ENCODE peak calls at places on chromosomes 1 and 21, in eight cellular contexts. C is lower lobe of right lung, S is adrenal gland, Z is body of pancreas, Y is psoas muscle, F is stomach, V is GM12878, M is suprapubic skin. E is an unnamed sample.

GRCh38 chr1:59077739-59078503 is 219.0 kb upstream of the FGGY start:
- DNase-seq in C (no peak), S (no peak), Z (no peak), Y (no peak), F (no peak), V (no peak), M (no peak), E (no peak)

GRCh38 chr1:1827456-1827855 is 49.2 kb upstream of the NADK start:
- DNase-seq in C (no peak), S (no peak), Z (no peak), Y (no peak), F (no peak), V (no peak), M (no peak), E (no peak)

GRCh38 chr1:12549460-12550349 is 68.3 kb downstream of the DHRS3 start:
- DNase-seq in C (peak), S (peak), Z (peak), Y (peak), F (peak), V (no peak), M (peak), E (peak)

GRCh38 chr1:58047265-58047858 is 499.2 kb downstream of the OMA1 start:
- DNase-seq in C (no peak), S (peak), Z (peak), Y (no peak), F (no peak), V (no peak), M (no peak), E (peak)

GRCh38 chr1:17094664-17095063 is 24.6 kb downstream of the PADI2 start:
- DNase-seq in C (no peak), S (no peak), Z (no peak), Y (no peak), F (no peak), V (peak), M (no peak), E (no peak)

GRCh38 chr1:29933110-29933509 is 696.8 kb downstream of the PTPRU start:
- DNase-seq in C (no peak), S (no peak), Z (no peak), Y (no peak), F (no peak), V (no peak), M (no peak), E (no peak)

GRCh38 chr1:18100060-18100459 is 7.5 kb upstream of the IGSF21 start:
- DNase-seq in C (no peak), S (no peak), Z (no peak), Y (no peak), F (no peak), V (no peak), M (no peak), E (no peak)

GRCh38 chr1:2530501-2531361 is 668 bp upstream of the HES5 start:
- DNase-seq in C (no peak), S (no peak), Z (peak), Y (no peak), F (peak), V (no peak), M (no peak), E (no peak)

GRCh38 chr1:78619803-78620579 is at the start of gene IFI44L:
- DNase-seq in C (peak), S (peak), Z (peak), Y (peak), F (peak), V (peak), M (no peak), E (peak)

GRCh38 chr21:42417533-42417932 is 13.8 kb downstream of the UBASH3A start:
- DNase-seq in C (no peak), S (no peak), Z (no peak), Y (no peak), F (no peak), V (peak), M (no peak), E (no peak)

GRCh38 chr1:163528710-163529348 is 207.1 kb downstream of the NUF2 start:
- DNase-seq in C (no peak), S (no peak), Z (peak), Y (no peak), F (peak), V (no peak), M (no peak), E (peak)

GRCh38 chr1:101364370-101365120 is 127.7 kb downstream of the S1PR1 start:
- DNase-seq in C (no peak), S (no peak), Z (no peak), Y (no peak), F (no peak), V (no peak), M (no peak), E (no peak)
- H3K27ac ChIP-seq in C (no peak), S (no peak), Z (no peak), Y (no peak), F (no peak), V (peak), M (no peak), E (no peak)

GRCh38 chr21:31557421-31557955 is 102.0 kb upstream of the SOD1 start:
- DNase-seq in C (no peak), S (peak), Z (no peak), Y (no peak), F (peak), V (no peak), M (no peak), E (peak)
- H3K27ac ChIP-seq in C (no peak), S (no peak), Z (no peak), Y (no peak), F (no peak), V (no peak), M (no peak), E (peak)

DNA sequence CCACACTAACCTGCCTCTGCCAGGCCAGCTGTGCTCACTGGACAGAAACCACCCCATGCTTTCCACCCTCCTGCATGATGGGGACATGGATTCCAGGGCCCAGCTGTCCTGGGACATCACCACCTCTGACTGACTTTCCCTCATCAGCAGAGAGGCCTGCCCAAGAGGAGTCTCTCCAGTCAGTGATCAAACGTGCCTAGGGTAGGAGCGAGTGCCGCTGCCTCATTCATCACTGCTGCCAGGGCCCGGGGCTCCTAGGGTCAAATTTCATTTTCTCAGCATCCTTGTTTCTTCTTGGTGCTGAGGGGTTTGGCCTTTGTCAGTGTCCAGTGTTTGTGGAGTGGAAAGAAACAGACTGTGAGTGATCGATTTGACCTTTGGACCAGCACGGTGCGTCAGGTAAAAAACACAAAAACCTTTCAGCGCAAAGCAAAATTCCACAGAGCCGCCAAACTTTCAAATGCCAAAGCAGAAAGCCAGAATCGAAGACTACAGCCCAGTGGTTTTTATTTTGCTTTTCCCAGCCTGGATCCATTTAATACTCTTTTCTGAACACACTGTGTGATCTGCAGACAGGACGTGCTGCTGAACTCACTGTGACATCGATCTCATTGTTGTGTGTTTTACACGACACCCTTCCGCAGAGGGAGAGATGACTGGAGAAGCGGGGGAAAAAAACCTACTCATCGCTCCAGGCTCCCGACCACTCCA is 43.2 kb downstream of the CAPN8 start:
- DNase-seq in C (no peak), S (no peak), Z (peak), Y (no peak), F (no peak), V (no peak), M (no peak), E (no peak)
- H3K27ac ChIP-seq in C (no peak), S (no peak), Z (no peak), Y (no peak), F (no peak), V (no peak), M (no peak), E (no peak)

DNA sequence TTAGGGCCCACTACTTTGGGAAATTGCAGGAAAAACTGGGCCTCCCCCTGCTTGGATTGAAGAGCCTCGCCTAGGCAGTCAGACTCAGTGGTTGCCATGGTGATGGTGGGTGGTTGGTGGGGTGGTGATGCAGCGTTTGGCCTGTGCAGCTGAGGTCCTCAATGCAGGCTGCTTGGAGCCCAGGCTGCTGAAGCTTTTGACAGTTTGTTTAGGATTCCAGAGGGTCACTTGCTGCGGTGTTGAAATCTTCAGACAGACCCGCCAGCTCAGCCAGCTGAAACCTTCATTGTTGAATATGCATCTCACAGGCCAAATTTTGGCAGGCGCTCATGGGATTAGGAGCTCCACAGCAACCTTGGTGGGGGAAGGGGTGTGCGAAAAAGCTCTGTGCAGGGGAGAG is 67.9 kb downstream of the CACNA1E start:
- DNase-seq in C (no peak), S (no peak), Z (no peak), Y (no peak), F (peak), V (no peak), M (no peak), E (no peak)
- H3K27ac ChIP-seq in C (no peak), S (no peak), Z (no peak), Y (no peak), F (no peak), V (no peak), M (no peak), E (no peak)

GRCh38 chr1:65168867-65169266 is 20.9 kb downstream of the AK4 start:
- DNase-seq in C (no peak), S (no peak), Z (no peak), Y (no peak), F (no peak), V (no peak), M (no peak), E (no peak)

GRCh38 chr1:65172936-65173335 is 24.9 kb downstream of the AK4 start:
- DNase-seq in C (no peak), S (no peak), Z (no peak), Y (no peak), F (no peak), V (no peak), M (no peak), E (no peak)

GRCh38 chr1:65167544-65167943 is 19.5 kb downstream of the AK4 start:
- DNase-seq in C (no peak), S (no peak), Z (no peak), Y (no peak), F (no peak), V (no peak), M (no peak), E (no peak)

GRCh38 chr1:65166572-65167305 is 18.7 kb downstream of the AK4 start:
- DNase-seq in C (no peak), S (no peak), Z (no peak), Y (no peak), F (no peak), V (no peak), M (no peak), E (no peak)

DNA sequence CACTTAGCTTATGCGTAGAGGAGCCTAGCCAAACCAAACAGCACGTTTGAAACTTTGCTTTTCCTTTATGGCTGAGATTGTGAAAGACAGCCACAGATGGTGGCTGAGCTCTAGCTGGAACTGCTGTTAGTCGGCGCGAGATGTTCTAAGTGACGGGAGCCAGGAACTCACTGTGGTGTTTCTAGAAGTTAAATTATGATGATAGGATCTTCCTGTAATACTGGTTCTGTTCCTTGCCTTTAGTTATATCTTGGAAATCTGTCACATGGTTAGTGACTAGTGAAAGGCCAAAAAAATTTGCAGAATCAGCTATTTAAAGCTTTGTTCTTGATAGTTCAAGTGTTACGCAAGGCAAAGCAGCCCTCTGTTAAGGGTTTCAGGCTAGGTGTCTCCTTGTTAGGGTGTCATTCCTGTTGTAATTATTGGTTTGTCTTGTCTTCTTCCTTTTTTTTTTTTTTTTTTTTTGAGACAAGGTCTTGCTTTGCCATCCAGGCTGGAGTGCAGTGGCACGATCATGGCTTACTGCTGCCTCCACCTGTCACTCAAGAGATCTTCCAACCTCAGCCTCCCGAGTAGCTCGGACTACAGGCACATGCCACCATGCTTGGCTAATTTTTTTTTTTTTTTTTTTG is 22.6 kb downstream of the AK4 start:
- DNase-seq in C (no peak), S (no peak), Z (peak), Y (no peak), F (peak), V (no peak), M (no peak), E (peak)
- H3K27ac ChIP-seq in C (no peak), S (no peak), Z (no peak), Y (no peak), F (peak), V (no peak), M (peak), E (no peak)

E was measured in testis.